ENCODE peak calls at places on chromosome 10, in ten cellular contexts. N is substantia nigra, A is EL, I is fibroblast of pulmonary artery, C is AG04449, R is SK-MEL-5, Q is lung, O is NCI-H1105 treated with DMSO at 0.1 percent for 48 hours, S is A172, X is skeletal muscle cell. J is an unnamed sample.

GRCh38 chr10:14553434-14553833 is 221.3 kb downstream of the FAM107B start:
- DNase-seq in N (no peak), A (peak), I (peak), C (peak), R (no peak), Q (no peak), O (no peak), S (no peak), X (no peak), J (no peak)

GRCh38 chr10:38143587-38143986 is 49.5 kb downstream of the ZNF37A start:
- DNase-seq in N (no peak), A (peak), I (peak), C (no peak), R (no peak), Q (no peak), O (no peak), S (no peak), X (no peak), J (no peak)

GRCh38 chr10:63553031-63553430 is 31.8 kb downstream of the REEP3 start:
- DNase-seq in N (no peak), A (peak), I (peak), C (peak), R (no peak), Q (no peak), O (no peak), S (peak), X (no peak), J (no peak)

GRCh38 chr10:15335500-15335899 is 35.6 kb downstream of the FAM171A1 start:
- DNase-seq in N (no peak), A (no peak), I (peak), C (no peak), R (no peak), Q (no peak), O (no peak), S (no peak), X (no peak), J (peak)

GRCh38 chr10:46520941-46521340 is 35.5 kb downstream of the GPRIN2 start:
- DNase-seq in N (no peak), A (peak), I (peak), C (no peak), R (no peak), Q (no peak), O (peak), S (peak), X (peak), J (no peak)

GRCh38 chr10:77873558-77874380 is 52.8 kb downstream of the DLG5 start:
- DNase-seq in N (peak), A (peak), I (peak), C (peak), R (no peak), Q (peak), O (no peak), S (peak), X (peak), J (no peak)

GRCh38 chr10:70267161-70267933 is 16.5 kb downstream of the NPFFR1 start:
- DNase-seq in N (no peak), A (peak), I (peak), C (peak), R (no peak), Q (peak), O (no peak), S (peak), X (peak), J (peak)

GRCh38 chr10:17200885-17201164 is 647 bp downstream of the TRDMT1 start:
- DNase-seq in N (no peak), A (peak), I (peak), C (no peak), R (peak), Q (no peak), O (peak), S (peak), X (no peak), J (peak)

GRCh38 chr10:114917927-114918672 is 19.9 kb upstream of the TRUB1 start:
- DNase-seq in N (no peak), A (peak), I (no peak), C (no peak), R (no peak), Q (no peak), O (no peak), S (peak), X (no peak), J (no peak)

GRCh38 chr10:132847856-132848255 is 61.9 kb upstream of the NKX6-2 start:
- DNase-seq in N (no peak), A (no peak), I (no peak), C (no peak), R (no peak), Q (no peak), O (no peak), S (no peak), X (no peak), J (no peak)

GRCh38 chr10:34995925-34996324 is 94.2 kb downstream of the CUL2 start:
- DNase-seq in N (no peak), A (no peak), I (no peak), C (no peak), R (no peak), Q (no peak), O (no peak), S (no peak), X (no peak), J (no peak)

GRCh38 chr10:103709341-103709920 is 145.9 kb downstream of the SH3PXD2A start:
- DNase-seq in N (peak), A (peak), I (peak), C (no peak), R (no peak), Q (no peak), O (no peak), S (peak), X (no peak), J (no peak)

GRCh38 chr10:64846706-64847105 is 1325.5 kb downstream of the REEP3 start:
- DNase-seq in N (no peak), A (no peak), I (no peak), C (no peak), R (no peak), Q (no peak), O (no peak), S (no peak), X (no peak), J (no peak)

GRCh38 chr10:111323567-111323966 is 246.7 kb downstream of the ADRA2A start:
- DNase-seq in N (no peak), A (peak), I (no peak), C (no peak), R (peak), Q (no peak), O (no peak), S (peak), X (no peak), J (peak)

GRCh38 chr10:33506838-33507661 is 172.6 kb upstream of the NRP1 start:
- DNase-seq in N (no peak), A (no peak), I (peak), C (no peak), R (no peak), Q (no peak), O (no peak), S (no peak), X (peak), J (no peak)

GRCh38 chr10:46273506-46274477 is 13.0 kb upstream of the ANTXRL start:
- DNase-seq in N (no peak), A (no peak), I (no peak), C (no peak), R (no peak), Q (no peak), O (no peak), S (no peak), X (no peak), J (peak)

GRCh38 chr10:3969876-3970666 is 185.1 kb upstream of the KLF6 start:
- DNase-seq in N (no peak), A (no peak), I (no peak), C (no peak), R (no peak), Q (no peak), O (no peak), S (no peak), X (no peak), J (peak)

GRCh38 chr10:5488272-5489161 is 10.9 kb downstream of the CALML5 start:
- DNase-seq in N (no peak), A (no peak), I (no peak), C (no peak), R (no peak), Q (no peak), O (no peak), S (no peak), X (no peak), J (no peak)

GRCh38 chr10:104026762-104027161 is 58.9 kb downstream of the COL17A1 start:
- DNase-seq in N (no peak), A (no peak), I (no peak), C (no peak), R (no peak), Q (no peak), O (no peak), S (no peak), X (no peak), J (no peak)

GRCh38 chr10:78931333-78932083 is 137.3 kb upstream of the ZMIZ1 start:
- DNase-seq in N (no peak), A (peak), I (peak), C (peak), R (no peak), Q (no peak), O (no peak), S (peak), X (peak), J (no peak)

GRCh38 chr10:79415736-79416577 is 29.5 kb downstream of the ZCCHC24 start:
- DNase-seq in N (no peak), A (no peak), I (no peak), C (no peak), R (no peak), Q (no peak), O (no peak), S (no peak), X (no peak), J (no peak)

J was measured in OCI-M1.